ENCODE peak calls at places on chromosomes 13 and 19, in eight cellular contexts. W, Q, L, G, P, J, E and T are unnamed samples.

GRCh38 chr19:35008891-35009341 is 8.8 kb downstream of the GRAMD1A start:
- DNase-seq in W (no peak), Q (peak), L (no peak), G (no peak), P (no peak), J (no peak), E (no peak), T (no peak)

GRCh38 chr19:38666662-38667448 is 19.4 kb downstream of the ACTN4 start:
- DNase-seq in W (no peak), Q (peak), L (no peak), G (peak), P (no peak), J (peak), E (no peak), T (no peak)

GRCh38 chr13:19766637-19767036 is 16.1 kb downstream of the PSPC1 start:
- DNase-seq in W (no peak), Q (no peak), L (no peak), G (no peak), P (no peak), J (no peak), E (peak), T (no peak)

GRCh38 chr13:44140146-44140545 is 233.5 kb upstream of the SERP2 start:
- DNase-seq in W (no peak), Q (no peak), L (no peak), G (no peak), P (no peak), J (no peak), E (peak), T (no peak)

GRCh38 chr19:51810228-51810627 is 15.3 kb downstream of the FPR3 start:
- DNase-seq in W (no peak), Q (no peak), L (no peak), G (no peak), P (no peak), J (no peak), E (no peak), T (no peak)

GRCh38 chr19:55459950-55460657 is 1.3 kb downstream of the ISOC2 start:
- DNase-seq in W (no peak), Q (no peak), L (no peak), G (no peak), P (no peak), J (no peak), E (no peak), T (no peak)

GRCh38 chr13:67353891-67354459 is 123.8 kb upstream of the PCDH9 start:
- DNase-seq in W (no peak), Q (no peak), L (no peak), G (no peak), P (no peak), J (peak), E (no peak), T (no peak)

GRCh38 chr19:5006821-5007220 is 37.9 kb downstream of the KDM4B start:
- DNase-seq in W (no peak), Q (no peak), L (no peak), G (no peak), P (no peak), J (no peak), E (no peak), T (no peak)

GRCh38 chr19:47379398-47379938 is 30.4 kb downstream of the DHX34 start:
- DNase-seq in W (no peak), Q (no peak), L (no peak), G (no peak), P (no peak), J (no peak), E (no peak), T (no peak)

GRCh38 chr13:107450931-107451330 is 764.4 kb downstream of the LIG4 start:
- DNase-seq in W (no peak), Q (peak), L (no peak), G (peak), P (peak), J (no peak), E (no peak), T (no peak)

GRCh38 chr19:10568444-10568825 is 344 bp downstream of the CDKN2D start:
- DNase-seq in W (no peak), Q (peak), L (no peak), G (peak), P (no peak), J (no peak), E (peak), T (no peak)

GRCh38 chr19:11451327-11451941 is 16.0 kb downstream of the PRKCSH start:
- DNase-seq in W (no peak), Q (no peak), L (no peak), G (no peak), P (no peak), J (no peak), E (no peak), T (no peak)

GRCh38 chr13:59112375-59112774 is 1051.4 kb downstream of the DIAPH3 start:
- DNase-seq in W (no peak), Q (peak), L (no peak), G (no peak), P (peak), J (no peak), E (no peak), T (peak)

GRCh38 chr13:50888362-50888761 is 21.2 kb upstream of the RNASEH2B start:
- DNase-seq in W (no peak), Q (no peak), L (no peak), G (no peak), P (no peak), J (no peak), E (no peak), T (no peak)

GRCh38 chr19:2361259-2362038 is 1.4 kb downstream of the TMPRSS9 start:
- DNase-seq in W (no peak), Q (no peak), L (no peak), G (no peak), P (no peak), J (no peak), E (no peak), T (no peak)

GRCh38 chr13:35086667-35087066 is 144.6 kb downstream of the NBEA start:
- DNase-seq in W (no peak), Q (no peak), L (no peak), G (no peak), P (no peak), J (no peak), E (no peak), T (no peak)

GRCh38 chr13:74251778-74252519 is 117.7 kb upstream of the KLF12 start:
- DNase-seq in W (no peak), Q (no peak), L (peak), G (no peak), P (no peak), J (no peak), E (no peak), T (no peak)

GRCh38 chr19:17725422-17726078 is 6.3 kb downstream of the MAP1S start:
- DNase-seq in W (no peak), Q (no peak), L (no peak), G (no peak), P (no peak), J (no peak), E (peak), T (no peak)

GRCh38 chr13:88107486-88108044 is 436.4 kb downstream of the SLITRK5 start:
- DNase-seq in W (no peak), Q (no peak), L (no peak), G (no peak), P (no peak), J (no peak), E (no peak), T (no peak)

GRCh38 chr19:14113762-14114414 is 3.7 kb downstream of the PRKACA start:
- DNase-seq in W (no peak), Q (no peak), L (peak), G (peak), P (no peak), J (no peak), E (peak), T (no peak)

GRCh38 chr19:33300016-33300981 is 2.0 kb downstream of the CEBPA start:
- DNase-seq in W (no peak), Q (no peak), L (no peak), G (no peak), P (no peak), J (no peak), E (no peak), T (no peak)

GRCh38 chr13:97339019-97339988 is 94.7 kb upstream of the RAP2A start:
- DNase-seq in W (no peak), Q (peak), L (peak), G (peak), P (peak), J (peak), E (no peak), T (peak)

GRCh38 chr19:6773323-6773931 is 919 bp downstream of the VAV1 start:
- DNase-seq in W (no peak), Q (no peak), L (no peak), G (no peak), P (no peak), J (no peak), E (peak), T (no peak)

GRCh38 chr13:49419292-49419691 is 24.6 kb downstream of the CAB39L start:
- DNase-seq in W (no peak), Q (no peak), L (no peak), G (no peak), P (no peak), J (no peak), E (no peak), T (no peak)

GRCh38 chr19:12733369-12733896 is 1.1 kb downstream of the TRIR start:
- DNase-seq in W (peak), Q (no peak), L (no peak), G (no peak), P (no peak), J (no peak), E (peak), T (no peak)

GRCh38 chr19:39409207-39409885 is 2.7 kb downstream of the ZFP36 start:
- DNase-seq in W (peak), Q (peak), L (peak), G (peak), P (no peak), J (peak), E (peak), T (no peak)

GRCh38 chr13:81757348-81757950 is 1416.5 kb upstream of the SPRY2 start:
- DNase-seq in W (no peak), Q (no peak), L (no peak), G (no peak), P (no peak), J (no peak), E (no peak), T (no peak)

GRCh38 chr19:55208880-55209429 is 346 bp downstream of the PTPRH start:
- DNase-seq in W (no peak), Q (no peak), L (no peak), G (no peak), P (no peak), J (no peak), E (no peak), T (no peak)

GRCh38 chr19:33399745-33400681 is 26.5 kb downstream of the CEBPG start:
- DNase-seq in W (no peak), Q (no peak), L (no peak), G (no peak), P (no peak), J (no peak), E (no peak), T (no peak)

DNA sequence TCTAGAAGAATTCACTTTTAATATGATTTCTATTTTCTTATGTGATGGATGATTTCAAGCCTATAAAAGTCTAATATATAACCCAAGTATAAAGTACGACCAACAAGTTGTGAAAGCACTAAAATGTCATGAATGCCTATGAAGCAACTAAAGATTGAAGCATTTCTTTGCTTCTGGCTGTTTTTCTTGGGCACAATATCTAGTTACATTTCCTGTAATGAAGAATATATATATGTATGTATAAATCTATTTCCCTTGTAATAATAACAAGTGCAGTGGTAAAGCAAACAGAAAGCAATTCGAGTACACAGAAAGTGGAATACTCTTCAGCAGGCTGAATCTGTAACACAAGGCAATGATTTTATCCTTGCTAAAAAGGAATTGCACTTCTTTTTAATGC is 5.4 kb downstream of the PCDH20 start:
- DNase-seq in W (no peak), Q (no peak), L (no peak), G (no peak), P (no peak), J (no peak), E (no peak), T (no peak)
- H3K4me3 ChIP-seq in W (no peak), Q (no peak), L (no peak), G (no peak), P (no peak), J (no peak), E (no peak), T (no peak)

GRCh38 chr13:21022694-21023325 is 38.6 kb downstream of the LATS2 start:
- DNase-seq in W (no peak), Q (no peak), L (no peak), G (no peak), P (no peak), J (no peak), E (peak), T (no peak)
- TF ChIP-seq CTCF in W (no peak), Q (no peak), L (no peak), G (no peak), P (no peak), J (no peak), E (peak), T (no peak)

GRCh38 chr13:40592035-40592434 is 74.4 kb downstream of the FOXO1 start:
- DNase-seq in W (no peak), Q (no peak), L (no peak), G (no peak), P (no peak), J (no peak), E (no peak), T (no peak)
- H3K4me3 ChIP-seq in W (no peak), Q (no peak), L (no peak), G (no peak), P (no peak), J (no peak), E (no peak), T (no peak)

DNA sequence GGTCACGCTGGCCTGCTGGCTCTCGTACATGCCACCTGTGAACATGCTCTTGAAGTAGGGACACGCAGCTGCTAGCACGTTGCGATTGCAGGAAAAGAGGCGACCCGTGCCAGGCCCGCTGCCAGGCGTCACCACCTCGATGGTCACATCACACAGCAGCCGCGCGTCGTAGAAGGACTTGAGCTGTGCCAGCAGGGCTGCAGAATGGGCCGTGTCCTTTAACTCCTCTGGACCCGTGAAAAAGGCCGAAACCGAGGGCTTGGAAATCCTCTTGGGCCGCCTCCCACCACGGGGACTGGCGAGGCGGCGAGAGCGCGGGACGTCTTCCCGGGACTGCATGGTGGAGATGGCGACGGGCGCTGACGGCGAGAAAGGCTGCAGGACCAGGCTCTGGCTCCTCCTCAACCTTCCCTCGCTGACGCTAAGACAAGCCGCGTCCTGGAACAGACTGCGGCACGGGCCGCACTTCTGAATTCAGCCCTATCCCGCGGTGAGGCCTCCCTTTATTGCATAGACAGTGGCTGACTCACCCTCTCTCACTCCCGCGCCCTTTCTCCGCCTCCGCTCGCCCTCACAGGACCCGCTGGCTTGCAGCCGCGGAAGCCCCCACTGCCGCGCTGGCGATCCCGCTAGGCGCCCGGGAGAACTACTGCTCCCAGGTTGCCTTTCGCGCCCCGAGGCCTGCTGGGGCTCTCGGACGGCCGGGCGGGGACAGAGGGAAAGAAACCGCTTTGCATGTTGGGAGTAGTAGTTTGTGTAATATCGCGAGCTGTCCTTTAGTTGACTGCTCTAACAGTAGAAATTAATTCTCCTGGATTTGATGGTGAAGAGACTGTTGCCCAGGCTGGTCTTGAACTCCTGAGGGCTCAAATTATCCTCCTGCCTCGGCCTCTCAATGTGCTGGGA is at the start of gene KBTBD7:
- DNase-seq in W (peak), Q (peak), L (peak), G (peak), P (peak), J (peak), E (peak), T (peak)
- TF ChIP-seq CTCF in W (no peak), Q (no peak), L (no peak), G (no peak), P (no peak), J (no peak), E (no peak), T (no peak)